ENCODE peak calls at places on chromosome 21, in ten cellular contexts. One of them, this sample, is unnamed.

GRCh38 chr21:28818663-28819278 is 173.9 kb downstream of the LTN1 start:
- DNase-seq in Panc1: no peak
- DNase-seq in heart left ventricle: no peak
- DNase-seq in iPS-NIHi11: no peak
- DNase-seq in HEK293T: no peak
- DNase-seq in left ventricle myocardium inferior: no peak
- DNase-seq in bronchial epithelial cell: no peak
- DNase-seq in astrocyte of the spinal cord: no peak
- DNase-seq in GM23248: peak
- DNase-seq in K562: no peak
- DNase-seq in this sample: peak

GRCh38 chr21:46093668-46094400 is 4.1 kb upstream of the COL6A2 start:
- DNase-seq in Panc1: no peak
- DNase-seq in heart left ventricle: no peak
- DNase-seq in iPS-NIHi11: no peak
- DNase-seq in HEK293T: no peak
- DNase-seq in left ventricle myocardium inferior: no peak
- DNase-seq in bronchial epithelial cell: no peak
- DNase-seq in astrocyte of the spinal cord: no peak
- DNase-seq in GM23248: no peak
- DNase-seq in K562: no peak
- DNase-seq in this sample: no peak

GRCh38 chr21:35923971-35924370 is 136.4 kb downstream of the SETD4 start:
- DNase-seq in Panc1: no peak
- DNase-seq in heart left ventricle: no peak
- DNase-seq in iPS-NIHi11: no peak
- DNase-seq in HEK293T: no peak
- DNase-seq in left ventricle myocardium inferior: no peak
- DNase-seq in bronchial epithelial cell: no peak
- DNase-seq in astrocyte of the spinal cord: no peak
- DNase-seq in GM23248: no peak
- DNase-seq in K562: no peak
- DNase-seq in this sample: no peak

GRCh38 chr21:44593598-44594405 is 1.5 kb upstream of the KRTAP10-6 start:
- DNase-seq in Panc1: no peak
- DNase-seq in heart left ventricle: no peak
- DNase-seq in iPS-NIHi11: no peak
- DNase-seq in HEK293T: no peak
- DNase-seq in left ventricle myocardium inferior: no peak
- DNase-seq in bronchial epithelial cell: peak
- DNase-seq in astrocyte of the spinal cord: no peak
- DNase-seq in GM23248: no peak
- DNase-seq in K562: peak
- DNase-seq in this sample: peak

GRCh38 chr21:36860736-36861594 is 105.5 kb downstream of the HLCS start:
- DNase-seq in Panc1: no peak
- DNase-seq in heart left ventricle: no peak
- DNase-seq in iPS-NIHi11: no peak
- DNase-seq in HEK293T: no peak
- DNase-seq in left ventricle myocardium inferior: no peak
- DNase-seq in bronchial epithelial cell: peak
- DNase-seq in astrocyte of the spinal cord: peak
- DNase-seq in GM23248: peak
- DNase-seq in K562: peak
- DNase-seq in this sample: peak

GRCh38 chr21:43815107-43815742 is 25.8 kb downstream of the RRP1 start:
- DNase-seq in Panc1: no peak
- DNase-seq in heart left ventricle: peak
- DNase-seq in iPS-NIHi11: peak
- DNase-seq in HEK293T: no peak
- DNase-seq in left ventricle myocardium inferior: no peak
- DNase-seq in bronchial epithelial cell: no peak
- DNase-seq in astrocyte of the spinal cord: no peak
- DNase-seq in GM23248: no peak
- DNase-seq in K562: peak
- DNase-seq in this sample: no peak

GRCh38 chr21:42530167-42530518 is 16.5 kb downstream of the SLC37A1 start:
- DNase-seq in Panc1: no peak
- DNase-seq in heart left ventricle: no peak
- DNase-seq in iPS-NIHi11: no peak
- DNase-seq in HEK293T: no peak
- DNase-seq in left ventricle myocardium inferior: no peak
- DNase-seq in bronchial epithelial cell: no peak
- DNase-seq in astrocyte of the spinal cord: no peak
- DNase-seq in GM23248: no peak
- DNase-seq in K562: no peak
- DNase-seq in this sample: no peak

GRCh38 chr21:32463889-32464300 is 51.4 kb downstream of the EVA1C start:
- DNase-seq in Panc1: peak
- DNase-seq in heart left ventricle: no peak
- DNase-seq in iPS-NIHi11: no peak
- DNase-seq in HEK293T: no peak
- DNase-seq in left ventricle myocardium inferior: no peak
- DNase-seq in bronchial epithelial cell: peak
- DNase-seq in astrocyte of the spinal cord: peak
- DNase-seq in GM23248: peak
- DNase-seq in K562: no peak
- DNase-seq in this sample: peak

GRCh38 chr21:42565206-42565810 is 51.7 kb downstream of the SLC37A1 start:
- DNase-seq in Panc1: no peak
- DNase-seq in heart left ventricle: no peak
- DNase-seq in iPS-NIHi11: no peak
- DNase-seq in HEK293T: no peak
- DNase-seq in left ventricle myocardium inferior: no peak
- DNase-seq in bronchial epithelial cell: no peak
- DNase-seq in astrocyte of the spinal cord: no peak
- DNase-seq in GM23248: no peak
- DNase-seq in K562: no peak
- DNase-seq in this sample: no peak

GRCh38 chr21:23045955-23046354 is 2047.7 kb downstream of the NCAM2 start:
- DNase-seq in Panc1: no peak
- DNase-seq in heart left ventricle: no peak
- DNase-seq in iPS-NIHi11: no peak
- DNase-seq in HEK293T: no peak
- DNase-seq in left ventricle myocardium inferior: no peak
- DNase-seq in bronchial epithelial cell: no peak
- DNase-seq in astrocyte of the spinal cord: no peak
- DNase-seq in GM23248: no peak
- DNase-seq in K562: no peak
- DNase-seq in this sample: no peak

GRCh38 chr21:36437745-36438128 is 42.2 kb downstream of the CLDN14 start:
- DNase-seq in Panc1: no peak
- DNase-seq in heart left ventricle: no peak
- DNase-seq in iPS-NIHi11: no peak
- DNase-seq in HEK293T: no peak
- DNase-seq in left ventricle myocardium inferior: no peak
- DNase-seq in bronchial epithelial cell: peak
- DNase-seq in astrocyte of the spinal cord: peak
- DNase-seq in GM23248: peak
- DNase-seq in K562: no peak
- DNase-seq in this sample: peak

GRCh38 chr21:35994605-35995004 is 65.7 kb downstream of the SETD4 start:
- DNase-seq in Panc1: no peak
- DNase-seq in heart left ventricle: no peak
- DNase-seq in iPS-NIHi11: no peak
- DNase-seq in HEK293T: no peak
- DNase-seq in left ventricle myocardium inferior: no peak
- DNase-seq in bronchial epithelial cell: no peak
- DNase-seq in astrocyte of the spinal cord: no peak
- DNase-seq in GM23248: no peak
- DNase-seq in K562: no peak
- DNase-seq in this sample: no peak

GRCh38 chr21:42108554-42108885 is 37.4 kb downstream of the UMODL1 start:
- DNase-seq in Panc1: no peak
- DNase-seq in heart left ventricle: peak
- DNase-seq in iPS-NIHi11: no peak
- DNase-seq in HEK293T: no peak
- DNase-seq in left ventricle myocardium inferior: no peak
- DNase-seq in bronchial epithelial cell: no peak
- DNase-seq in astrocyte of the spinal cord: no peak
- DNase-seq in GM23248: no peak
- DNase-seq in K562: no peak
- DNase-seq in this sample: no peak

GRCh38 chr21:16124397-16125130 is 394.8 kb downstream of the USP25 start:
- DNase-seq in Panc1: no peak
- DNase-seq in heart left ventricle: no peak
- DNase-seq in iPS-NIHi11: peak
- DNase-seq in HEK293T: no peak
- DNase-seq in left ventricle myocardium inferior: no peak
- DNase-seq in bronchial epithelial cell: peak
- DNase-seq in astrocyte of the spinal cord: peak
- DNase-seq in GM23248: peak
- DNase-seq in K562: no peak
- DNase-seq in this sample: peak

GRCh38 chr21:32457360-32457840 is 44.9 kb downstream of the EVA1C start:
- DNase-seq in Panc1: no peak
- DNase-seq in heart left ventricle: peak
- DNase-seq in iPS-NIHi11: no peak
- DNase-seq in HEK293T: no peak
- DNase-seq in left ventricle myocardium inferior: peak
- DNase-seq in bronchial epithelial cell: no peak
- DNase-seq in astrocyte of the spinal cord: no peak
- DNase-seq in GM23248: peak
- DNase-seq in K562: peak
- DNase-seq in this sample: peak

GRCh38 chr21:37257526-37257966 is 9.6 kb downstream of the VPS26C start:
- DNase-seq in Panc1: no peak
- DNase-seq in heart left ventricle: no peak
- DNase-seq in iPS-NIHi11: peak
- DNase-seq in HEK293T: no peak
- DNase-seq in left ventricle myocardium inferior: peak
- DNase-seq in bronchial epithelial cell: no peak
- DNase-seq in astrocyte of the spinal cord: peak
- DNase-seq in GM23248: peak
- DNase-seq in K562: no peak
- DNase-seq in this sample: peak

GRCh38 chr21:41933259-41934079 is 20.3 kb downstream of the C2CD2 start:
- DNase-seq in Panc1: no peak
- DNase-seq in heart left ventricle: no peak
- DNase-seq in iPS-NIHi11: no peak
- DNase-seq in HEK293T: no peak
- DNase-seq in left ventricle myocardium inferior: no peak
- DNase-seq in bronchial epithelial cell: peak
- DNase-seq in astrocyte of the spinal cord: no peak
- DNase-seq in GM23248: peak
- DNase-seq in K562: no peak
- DNase-seq in this sample: peak

GRCh38 chr21:41953249-41953830 is 478 bp downstream of the C2CD2 start:
- DNase-seq in Panc1: no peak
- DNase-seq in heart left ventricle: no peak
- DNase-seq in iPS-NIHi11: peak
- DNase-seq in HEK293T: no peak
- DNase-seq in left ventricle myocardium inferior: peak
- DNase-seq in bronchial epithelial cell: no peak
- DNase-seq in astrocyte of the spinal cord: no peak
- DNase-seq in GM23248: peak
- DNase-seq in K562: no peak
- DNase-seq in this sample: peak

GRCh38 chr21:25107708-25108107 is 499.6 kb downstream of the MRPL39 start:
- DNase-seq in Panc1: no peak
- DNase-seq in heart left ventricle: no peak
- DNase-seq in iPS-NIHi11: no peak
- DNase-seq in HEK293T: no peak
- DNase-seq in left ventricle myocardium inferior: no peak
- DNase-seq in bronchial epithelial cell: peak
- DNase-seq in astrocyte of the spinal cord: peak
- DNase-seq in GM23248: peak
- DNase-seq in K562: no peak
- DNase-seq in this sample: peak

GRCh38 chr21:35220301-35220700 is 171.2 kb upstream of the RUNX1 start:
- DNase-seq in Panc1: no peak
- DNase-seq in heart left ventricle: no peak
- DNase-seq in iPS-NIHi11: no peak
- DNase-seq in HEK293T: no peak
- DNase-seq in left ventricle myocardium inferior: no peak
- DNase-seq in bronchial epithelial cell: no peak
- DNase-seq in astrocyte of the spinal cord: no peak
- DNase-seq in GM23248: peak
- DNase-seq in K562: no peak
- DNase-seq in this sample: peak

GRCh38 chr21:45590246-45590725 is 48.0 kb upstream of the SLC19A1 start:
- DNase-seq in Panc1: no peak
- DNase-seq in heart left ventricle: peak
- DNase-seq in iPS-NIHi11: peak
- DNase-seq in HEK293T: peak
- DNase-seq in left ventricle myocardium inferior: peak
- DNase-seq in bronchial epithelial cell: no peak
- DNase-seq in astrocyte of the spinal cord: peak
- DNase-seq in GM23248: peak
- DNase-seq in K562: peak
- DNase-seq in this sample: peak

GRCh38 chr21:41817228-41817627 is 50.4 kb upstream of the RIPK4 start:
- DNase-seq in Panc1: no peak
- DNase-seq in heart left ventricle: peak
- DNase-seq in iPS-NIHi11: peak
- DNase-seq in HEK293T: peak
- DNase-seq in left ventricle myocardium inferior: no peak
- DNase-seq in bronchial epithelial cell: peak
- DNase-seq in astrocyte of the spinal cord: peak
- DNase-seq in GM23248: peak
- DNase-seq in K562: peak
- DNase-seq in this sample: peak

GRCh38 chr21:37467082-37467481 is 100.5 kb downstream of the DYRK1A start:
- DNase-seq in Panc1: no peak
- DNase-seq in heart left ventricle: no peak
- DNase-seq in iPS-NIHi11: no peak
- DNase-seq in HEK293T: no peak
- DNase-seq in left ventricle myocardium inferior: no peak
- DNase-seq in bronchial epithelial cell: no peak
- DNase-seq in astrocyte of the spinal cord: no peak
- DNase-seq in GM23248: no peak
- DNase-seq in K562: no peak
- DNase-seq in this sample: peak

GRCh38 chr21:36721817-36722216 is 22.9 kb downstream of the SIM2 start:
- DNase-seq in Panc1: no peak
- DNase-seq in heart left ventricle: no peak
- DNase-seq in iPS-NIHi11: no peak
- DNase-seq in HEK293T: no peak
- DNase-seq in left ventricle myocardium inferior: no peak
- DNase-seq in bronchial epithelial cell: no peak
- DNase-seq in astrocyte of the spinal cord: no peak
- DNase-seq in GM23248: no peak
- DNase-seq in K562: no peak
- DNase-seq in this sample: no peak

GRCh38 chr21:38661296-38662223 is 144.2 kb upstream of the ETS2 start:
- DNase-seq in Panc1: no peak
- DNase-seq in heart left ventricle: peak
- DNase-seq in iPS-NIHi11: peak
- DNase-seq in HEK293T: peak
- DNase-seq in left ventricle myocardium inferior: peak
- DNase-seq in bronchial epithelial cell: no peak
- DNase-seq in astrocyte of the spinal cord: peak
- DNase-seq in GM23248: peak
- DNase-seq in K562: no peak
- DNase-seq in this sample: peak

GRCh38 chr21:46116846-46117585 is 19.1 kb downstream of the COL6A2 start:
- DNase-seq in Panc1: no peak
- DNase-seq in heart left ventricle: peak
- DNase-seq in iPS-NIHi11: peak
- DNase-seq in HEK293T: no peak
- DNase-seq in left ventricle myocardium inferior: peak
- DNase-seq in bronchial epithelial cell: no peak
- DNase-seq in astrocyte of the spinal cord: no peak
- DNase-seq in GM23248: peak
- DNase-seq in K562: no peak
- DNase-seq in this sample: peak

GRCh38 chr21:25005388-25005787 is 601.9 kb downstream of the MRPL39 start:
- DNase-seq in Panc1: no peak
- DNase-seq in heart left ventricle: no peak
- DNase-seq in iPS-NIHi11: no peak
- DNase-seq in HEK293T: no peak
- DNase-seq in left ventricle myocardium inferior: no peak
- DNase-seq in bronchial epithelial cell: peak
- DNase-seq in astrocyte of the spinal cord: no peak
- DNase-seq in GM23248: peak
- DNase-seq in K562: no peak
- DNase-seq in this sample: no peak

GRCh38 chr21:45769239-45769758 is 125.8 kb downstream of the PCBP3 start:
- DNase-seq in Panc1: no peak
- DNase-seq in heart left ventricle: peak
- DNase-seq in iPS-NIHi11: no peak
- DNase-seq in HEK293T: no peak
- DNase-seq in left ventricle myocardium inferior: no peak
- DNase-seq in bronchial epithelial cell: no peak
- DNase-seq in astrocyte of the spinal cord: no peak
- DNase-seq in GM23248: no peak
- DNase-seq in K562: no peak
- DNase-seq in this sample: no peak

This sample was measured in EH.